ENCODE peak calls at places on chromosomes 7 and 10, in eight cellular contexts. R is mucosa of descending colon; N is NB4; C is NCI-H2029 treated with DMSO at 0.1 percent for 48 hours; S is activated naive CD8-positive, alpha-beta T cell treated with anti-CD3 and anti-CD28 coated beads, Interleukin-2, amount 50 U/mL, for 24 hours; J is cortex of kidney; Z is GM12891; U is astrocyte of the hippocampus. Y is an unnamed sample.

GRCh38 chr7:1086588-1087461 is 1.1 kb upstream of the GPER1 start:
- DNase-seq in S (peak; percentile 85), Z (peak; percentile 97), C (no peak), R (peak; percentile 85), J (no peak), U (peak; percentile 84), N (peak; percentile 79), Y (peak; percentile 83)

GRCh38 chr7:106108988-106109387 is 3.1 kb downstream of the SYPL1 start:
- DNase-seq in R (no peak), J (no peak), C (no peak), Z (no peak), S (no peak), N (peak; percentile 56), U (no peak), Y (no peak)

GRCh38 chr10:70404906-70405824 is 1.2 kb downstream of the EIF4EBP2 start:
- DNase-seq in U (peak; percentile 88), C (no peak), N (peak; percentile 99), J (no peak), S (peak; percentile 34), Z (no peak), R (peak; percentile 74), Y (peak; percentile 79)

GRCh38 chr7:99842926-99843325 is 15.1 kb downstream of the CYP3A43 start:
- DNase-seq in S (no peak), U (no peak), R (no peak), C (no peak), N (no peak), Z (no peak), J (no peak), Y (no peak)

GRCh38 chr7:151125459-151125834 is 39.2 kb downstream of the AGAP3 start:
- DNase-seq in R (peak; percentile 80), C (no peak), S (no peak), J (no peak), Z (no peak), U (no peak), N (no peak), Y (peak; percentile 64)

GRCh38 chr7:8201846-8202441 is 60.0 kb downstream of the ICA1 start:
- DNase-seq in C (no peak), U (no peak), N (no peak), Z (no peak), J (no peak), R (no peak), S (no peak), Y (no peak)

GRCh38 chr7:50822716-50823115 is 40.0 kb upstream of the GRB10 start:
- DNase-seq in S (no peak), Z (no peak), R (no peak), U (peak; percentile 52), N (no peak), C (no peak), J (no peak), Y (no peak)

GRCh38 chr7:155090647-155091046 is 20.5 kb downstream of the HTR5A start:
- DNase-seq in U (no peak), N (peak; percentile 37), J (no peak), Z (no peak), C (no peak), R (no peak), S (peak; percentile 27), Y (no peak)

GRCh38 chr7:150524018-150524417 is 9.3 kb downstream of the GIMAP7 start:
- DNase-seq in N (no peak), C (no peak), J (no peak), S (no peak), R (no peak), U (no peak), Z (no peak), Y (no peak)

GRCh38 chr7:130349911-130350782 is 5.5 kb downstream of the CPA5 start:
- DNase-seq in R (no peak), N (peak; percentile 72), J (no peak), U (no peak), S (no peak), Z (no peak), C (no peak), Y (no peak)

GRCh38 chr10:126375926-126376554 is 12.2 kb downstream of the ADAM12 start:
- DNase-seq in U (no peak), J (no peak), R (no peak), Z (no peak), C (no peak), N (no peak), S (no peak), Y (no peak)

GRCh38 chr7:117659453-117660086 is 179.7 kb downstream of the CFTR start:
- DNase-seq in R (no peak), N (no peak), J (no peak), U (peak; percentile 7), Z (no peak), S (no peak), C (no peak), Y (no peak)

GRCh38 chr10:124644771-124645170 is 99.4 kb downstream of the FAM53B start:
- DNase-seq in S (no peak), J (no peak), R (no peak), U (no peak), Z (no peak), C (no peak), N (no peak), Y (no peak)

GRCh38 chr10:71644307-71645180 is 75.0 kb downstream of the C10orf105 start:
- DNase-seq in J (no peak), R (no peak), N (no peak), S (peak; percentile 44), C (no peak), U (no peak), Z (no peak), Y (no peak)

GRCh38 chr7:11751807-11752389 is 80.1 kb downstream of the THSD7A start:
- DNase-seq in Z (no peak), N (no peak), C (no peak), S (no peak), R (no peak), U (no peak), J (no peak), Y (no peak)

GRCh38 chr7:75743455-75743859 is 4.7 kb upstream of the HIP1 start:
- DNase-seq in Z (no peak), N (no peak), C (no peak), S (no peak), J (no peak), U (no peak), R (no peak), Y (peak; percentile 17)

GRCh38 chr7:131829911-131830310 is 273.5 kb upstream of the PODXL start:
- DNase-seq in R (no peak), C (no peak), Z (no peak), S (no peak), N (no peak), J (no peak), U (peak; percentile 8), Y (no peak)

GRCh38 chr7:7969306-7970112 is 913 bp downstream of the GLCCI1 start:
- DNase-seq in Z (no peak), J (no peak), U (peak; percentile 71), C (peak; percentile 71), R (peak; percentile 69), N (peak; percentile 78), S (peak; percentile 41), Y (peak; percentile 44)

GRCh38 chr10:36725581-36726520 is 399.5 kb upstream of the ANKRD30A start:
- DNase-seq in S (no peak), Z (no peak), J (no peak), C (peak; percentile 30), U (peak; percentile 94), R (no peak), N (peak; percentile 14), Y (no peak)

GRCh38 chr10:122374859-122375721 is 582 bp downstream of the PLEKHA1 start:
- DNase-seq in J (no peak), N (peak; percentile 64), R (peak; percentile 85), U (peak; percentile 83), Z (peak; percentile 53), C (no peak), S (peak; percentile 77), Y (peak; percentile 71)

GRCh38 chr10:130772676-130773075 is 538.8 kb downstream of the TCERG1L start:
- DNase-seq in C (no peak), U (no peak), J (no peak), R (peak; percentile 4), N (no peak), Z (no peak), S (no peak), Y (no peak)

GRCh38 chr10:14466256-14466655 is 135.5 kb upstream of the FRMD4A start:
- DNase-seq in J (no peak), U (peak; percentile 52), S (no peak), R (no peak), Z (no peak), C (no peak), N (no peak), Y (no peak)

Y was measured in transverse colon.